ENCODE peak calls at places on chromosomes 6 and 20, in six cellular contexts. B, C, L, N, H and J are unnamed samples.

GRCh38 chr6:1558388-1558787 is 51.3 kb upstream of the FOXC1 start:
- DNase-seq in B (no peak), C (no peak), L (no peak), N (no peak), H (peak; percentile 7), J (no peak)

GRCh38 chr6:109374493-109374892 is 7.8 kb downstream of the CD164 start:
- DNase-seq in B (no peak), C (no peak), L (no peak), N (no peak), H (no peak), J (no peak)

GRCh38 chr6:7391244-7391643 is 1.6 kb downstream of the RIOK1 start:
- DNase-seq in B (no peak), C (peak; percentile 5), L (no peak), N (no peak), H (no peak), J (no peak)

GRCh38 chr6:139547082-139547776 is 172.8 kb upstream of the CITED2 start:
- DNase-seq in B (no peak), C (peak; percentile 35), L (no peak), N (no peak), H (no peak), J (no peak)

GRCh38 chr6:56642366-56643261 is at the start of gene DST:
- DNase-seq in B (peak; percentile 95), C (peak; percentile 74), L (no peak), N (peak; percentile 56), H (no peak), J (no peak)

GRCh38 chr6:4853782-4854511 is 77.7 kb downstream of the CDYL start:
- DNase-seq in B (peak; percentile 51), C (peak; percentile 59), L (no peak), N (peak; percentile 27), H (no peak), J (no peak)

GRCh38 chr6:1560281-1561058 is 49.2 kb upstream of the FOXC1 start:
- DNase-seq in B (no peak), C (no peak), L (no peak), N (no peak), H (no peak), J (no peak)

GRCh38 chr6:15513801-15514711 is 148.8 kb downstream of the DTNBP1 start:
- DNase-seq in B (no peak), C (no peak), L (no peak), N (no peak), H (no peak), J (no peak)

GRCh38 chr20:39773380-39774000 is 811.3 kb downstream of the DHX35 start:
- DNase-seq in B (no peak), C (no peak), L (no peak), N (no peak), H (no peak), J (no peak)

GRCh38 chr6:35663447-35664235 is 25.1 kb downstream of the FKBP5 start:
- DNase-seq in B (peak; percentile 84), C (peak; percentile 82), L (no peak), N (no peak), H (no peak), J (no peak)

GRCh38 chr6:77633993-77634392 is 18.8 kb upstream of the MEI4 start:
- DNase-seq in B (no peak), C (peak; percentile 5), L (no peak), N (no peak), H (no peak), J (no peak)

GRCh38 chr20:1637226-1637625 is 17.4 kb upstream of the SIRPB1 start:
- DNase-seq in B (no peak), C (no peak), L (no peak), N (no peak), H (no peak), J (no peak)

GRCh38 chr20:55888655-55889054 is 116.7 kb downstream of the CBLN4 start:
- DNase-seq in B (no peak), C (no peak), L (no peak), N (no peak), H (no peak), J (no peak)

GRCh38 chr6:121881974-121882667 is 446.7 kb downstream of the GJA1 start:
- DNase-seq in B (peak; percentile 92), C (peak; percentile 82), L (no peak), N (no peak), H (no peak), J (no peak)

GRCh38 chr6:44054635-44055559 is 72.4 kb downstream of the MRPL14 start:
- DNase-seq in B (peak; percentile 62), C (peak; percentile 74), L (no peak), N (no peak), H (no peak), J (no peak)

GRCh38 chr6:170067923-170068360 is 222.9 kb downstream of the DLL1 start:
- DNase-seq in B (no peak), C (no peak), L (no peak), N (no peak), H (no peak), J (no peak)

GRCh38 chr20:54629632-54630031 is 154.2 kb downstream of the DOK5 start:
- DNase-seq in B (no peak), C (no peak), L (no peak), N (no peak), H (no peak), J (no peak)

GRCh38 chr20:54625497-54625896 is 150.1 kb downstream of the DOK5 start:
- DNase-seq in B (no peak), C (no peak), L (no peak), N (no peak), H (no peak), J (no peak)

GRCh38 chr20:54633374-54633773 is 158.0 kb downstream of the DOK5 start:
- DNase-seq in B (no peak), C (no peak), L (no peak), N (no peak), H (no peak), J (no peak)

GRCh38 chr20:54633903-54634302 is 158.5 kb downstream of the DOK5 start:
- DNase-seq in B (no peak), C (no peak), L (no peak), N (no peak), H (no peak), J (no peak)

DNA sequence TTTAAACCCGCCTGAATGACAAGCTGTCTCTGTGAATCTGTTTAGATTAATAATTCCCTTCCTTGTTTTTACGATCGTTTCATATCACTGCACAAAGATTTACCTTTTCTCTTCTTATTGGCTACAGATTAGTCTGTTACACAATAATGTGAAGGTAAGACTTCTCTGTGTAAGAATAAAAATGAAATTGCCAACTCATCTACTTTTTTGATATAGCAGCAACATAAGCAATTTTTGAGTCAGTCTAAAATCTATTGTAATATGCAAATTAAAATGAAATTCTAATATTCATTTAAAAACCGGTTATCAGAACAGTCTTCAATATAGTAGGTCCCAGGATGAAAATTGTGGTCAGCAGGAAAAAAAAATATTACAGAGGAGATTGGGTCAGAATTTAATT is 155.2 kb downstream of the DOK5 start:
- DNase-seq in B (no peak), C (no peak), L (no peak), N (no peak), H (no peak), J (no peak)
- H4K91ac ChIP-seq in B (no peak overlapping the region), C (no peak overlapping the region), L (no peak overlapping the region), N (no peak overlapping the region), H (no peak overlapping the region), J (no peak overlapping the region)

DNA sequence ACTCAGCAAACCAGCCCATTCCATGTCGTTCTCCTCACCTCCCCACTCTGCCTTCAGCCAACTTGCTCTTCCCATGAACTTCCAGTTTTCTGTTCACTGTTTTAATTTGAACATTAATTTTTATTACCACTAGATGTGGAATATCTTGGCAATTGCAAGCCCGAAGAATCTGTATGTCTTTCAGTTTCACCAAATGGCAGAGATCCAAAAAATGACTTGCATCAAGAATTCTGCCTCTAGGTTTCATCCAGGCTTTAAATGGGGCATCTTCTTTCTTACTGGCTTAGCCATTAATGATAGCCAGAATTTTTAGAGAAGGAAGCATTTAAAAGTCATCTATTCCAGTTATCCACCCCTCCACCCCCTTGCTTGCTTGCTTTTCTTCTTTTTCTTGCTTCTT is 39.0 kb downstream of the CAP2 start:
- DNase-seq in B (peak; percentile 53), C (no peak), L (no peak), N (no peak), H (no peak), J (no peak)
- H4K8ac ChIP-seq in B (no peak overlapping the region), C (no peak overlapping the region), L (no peak overlapping the region), N (no peak overlapping the region), H (no peak overlapping the region), J (no peak overlapping the region)

GRCh38 chr6:136656121-136656520 is 105.9 kb upstream of the MAP7 start:
- DNase-seq in B (no peak), C (no peak), L (no peak), N (no peak), H (no peak), J (no peak)

GRCh38 chr6:136652656-136653055 is 102.4 kb upstream of the MAP7 start:
- DNase-seq in B (no peak), C (no peak), L (no peak), N (no peak), H (no peak), J (no peak)

GRCh38 chr6:136654086-136654485 is 103.9 kb upstream of the MAP7 start:
- DNase-seq in B (no peak), C (no peak), L (no peak), N (no peak), H (no peak), J (no peak)

GRCh38 chr6:136657629-136658028 is 107.4 kb upstream of the MAP7 start:
- DNase-seq in B (peak; percentile 78), C (peak; percentile 45), L (no peak), N (peak; percentile 56), H (no peak), J (no peak)

DNA sequence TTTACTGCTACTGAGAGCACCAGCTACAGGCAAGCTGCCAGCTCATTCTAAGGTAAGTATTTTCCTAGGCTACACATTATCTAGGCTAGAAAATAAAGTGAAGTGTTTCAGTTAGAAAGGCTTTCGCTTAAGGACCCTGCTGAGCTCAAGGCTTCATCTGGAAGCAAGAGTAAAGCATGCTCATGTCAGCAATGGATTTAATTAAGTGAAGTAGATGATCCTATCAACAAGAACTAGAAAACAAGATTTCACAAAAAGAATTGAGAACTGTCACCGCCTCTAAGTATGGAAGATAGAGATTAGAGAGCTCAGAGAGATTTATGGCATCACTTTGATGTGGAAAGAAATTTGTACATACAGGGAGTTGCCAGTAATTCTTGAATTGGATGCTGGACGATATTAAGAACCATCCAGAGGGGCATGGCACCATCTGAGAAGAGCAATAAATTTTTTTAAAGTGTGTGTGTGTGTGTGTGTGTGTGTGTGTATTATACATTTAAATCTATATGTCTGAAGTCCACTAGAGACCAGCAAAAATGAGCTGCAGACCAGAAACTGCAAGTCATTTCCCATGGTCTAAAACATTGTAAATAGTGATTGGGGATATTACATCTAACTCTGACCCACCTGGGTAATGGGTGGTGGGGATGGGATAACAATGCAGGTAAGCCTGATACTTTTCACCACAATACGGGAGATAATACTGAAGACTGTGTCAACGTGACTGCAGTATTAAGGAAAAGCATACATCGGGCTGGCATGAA is 105.2 kb upstream of the MAP7 start:
- DNase-seq in B (no peak), C (no peak), L (no peak), N (no peak), H (no peak), J (no peak)
- H4K91ac ChIP-seq in B (no peak overlapping the region), C (no peak overlapping the region), L (no peak overlapping the region), N (no peak overlapping the region), H (no peak overlapping the region), J (no peak overlapping the region)

DNA sequence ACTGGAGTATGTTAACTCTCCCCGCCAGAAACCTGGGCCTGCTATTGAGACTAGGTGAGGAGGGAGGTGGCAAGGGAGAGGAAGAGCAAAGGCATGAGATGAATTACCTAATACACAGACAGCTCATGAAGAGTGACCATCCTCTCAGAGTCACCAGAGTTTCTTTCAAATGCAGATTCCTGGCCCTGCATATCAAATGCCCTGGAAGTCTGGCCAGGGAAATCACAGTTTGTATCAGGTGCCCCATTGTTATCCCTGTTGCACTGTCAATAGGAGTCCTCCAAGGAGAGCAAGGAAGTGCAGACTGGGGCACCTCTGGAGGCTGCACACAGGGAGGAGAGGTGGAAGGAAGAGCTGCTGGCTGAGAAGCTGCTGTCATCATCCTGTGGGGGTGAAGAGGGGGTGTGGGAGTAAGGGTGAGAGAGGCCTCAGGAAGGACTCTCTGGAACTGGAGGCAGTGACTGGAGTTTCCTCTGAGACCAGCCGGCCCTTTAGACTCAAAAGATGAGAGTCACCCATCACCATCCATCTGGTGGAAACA is 267.9 kb downstream of the UST start:
- DNase-seq in B (peak; percentile 74), C (peak; percentile 11), L (peak; percentile 95), N (no peak), H (peak; percentile 70), J (no peak)
- H4K8ac ChIP-seq in B (peak overlapping the region; percentile 6), C (peak overlapping the region; percentile 48), L (no peak overlapping the region), N (no peak overlapping the region), H (no peak overlapping the region), J (no peak overlapping the region)